ENCODE peak calls at places on chromosomes 2 and 18, in six cellular contexts. P, W, L, J, B and T are unnamed samples.

GRCh38 chr18:36352384-36352783 is 54.9 kb downstream of the FHOD3 start:
- DNase-seq in P (no peak), W (peak), L (no peak), J (no peak), B (no peak), T (no peak)

GRCh38 chr2:212994976-212995375 is 156.4 kb downstream of the IKZF2 start:
- DNase-seq in P (no peak), W (no peak), L (no peak), J (no peak), B (no peak), T (no peak)

GRCh38 chr2:28624798-28625701 is 126.6 kb upstream of the PPP1CB start:
- DNase-seq in P (peak), W (no peak), L (peak), J (no peak), B (peak), T (no peak)

GRCh38 chr18:8765692-8766463 is 60.5 kb downstream of the MTCL1 start:
- DNase-seq in P (no peak), W (no peak), L (no peak), J (no peak), B (no peak), T (no peak)

GRCh38 chr2:177036754-177037153 is 175.8 kb upstream of the HNRNPA3 start:
- DNase-seq in P (no peak), W (no peak), L (no peak), J (no peak), B (no peak), T (no peak)

GRCh38 chr2:190023860-190024259 is 38.7 kb downstream of the MSTN start:
- DNase-seq in P (peak), W (peak), L (peak), J (peak), B (peak), T (peak)

GRCh38 chr2:229164545-229165249 is 106.4 kb downstream of the PID1 start:
- DNase-seq in P (peak), W (no peak), L (no peak), J (no peak), B (no peak), T (no peak)

GRCh38 chr18:34219651-34220050 is 5.1 kb downstream of the NOL4 start:
- DNase-seq in P (peak), W (no peak), L (no peak), J (no peak), B (no peak), T (no peak)

GRCh38 chr18:63963610-63964256 is 6.1 kb upstream of the SERPINB8 start:
- DNase-seq in P (peak), W (no peak), L (peak), J (peak), B (peak), T (peak)

GRCh38 chr2:86170449-86170848 is 24.8 kb downstream of the IMMT start:
- DNase-seq in P (no peak), W (no peak), L (no peak), J (no peak), B (no peak), T (no peak)

GRCh38 chr18:74901347-74902169 is 303.9 kb downstream of the ZNF407 start:
- DNase-seq in P (no peak), W (no peak), L (no peak), J (no peak), B (no peak), T (no peak)

GRCh38 chr2:128520787-128521186 is 202.1 kb upstream of the HS6ST1 start:
- DNase-seq in P (no peak), W (no peak), L (peak), J (no peak), B (peak), T (no peak)

GRCh38 chr2:152222975-152223638 is 47.5 kb upstream of the STAM2 start:
- DNase-seq in P (peak), W (peak), L (no peak), J (peak), B (no peak), T (no peak)

GRCh38 chr2:118019821-118020220 is 6.0 kb upstream of the CCDC93 start:
- DNase-seq in P (no peak), W (no peak), L (no peak), J (no peak), B (no peak), T (no peak)

GRCh38 chr2:195575879-195576391 is 81.1 kb upstream of the SLC39A10 start:
- DNase-seq in P (peak), W (peak), L (no peak), J (no peak), B (no peak), T (peak)

GRCh38 chr2:159907914-159908313 is 109.9 kb upstream of the CD302 start:
- DNase-seq in P (no peak), W (no peak), L (no peak), J (no peak), B (no peak), T (no peak)

GRCh38 chr18:10035306-10035991 is 121.6 kb downstream of the VAPA start:
- DNase-seq in P (no peak), W (no peak), L (peak), J (no peak), B (no peak), T (no peak)

GRCh38 chr2:9139491-9140443 is 66.8 kb upstream of the ASAP2 start:
- DNase-seq in P (peak), W (no peak), L (peak), J (peak), B (peak), T (no peak)

GRCh38 chr18:3062798-3063563 is 50.0 kb upstream of the LPIN2 start:
- DNase-seq in P (peak), W (no peak), L (peak), J (peak), B (peak), T (no peak)

GRCh38 chr2:47159627-47160026 is 4.5 kb upstream of the STPG4 start:
- DNase-seq in P (no peak), W (no peak), L (no peak), J (no peak), B (no peak), T (no peak)

GRCh38 chr2:39146022-39146421 is 25.2 kb upstream of the SOS1 start:
- DNase-seq in P (no peak), W (no peak), L (no peak), J (no peak), B (no peak), T (no peak)

GRCh38 chr18:5414546-5414945 is 119.0 kb upstream of the ZBTB14 start:
- DNase-seq in P (peak), W (no peak), L (peak), J (peak), B (no peak), T (no peak)